ENCODE peak calls at places on chromosomes 12 and 14, in six cellular contexts. D is NCI-H524, Z is cardiac septum, G is T-helper 9 cell, O is NCI-H2029, X is G401. S is an unnamed sample.
A peak's percentile ranks its signal among the peaks of the same experiment; 100 is the strongest.

GRCh38 chr14:67409461-67409860 is 2.5 kb downstream of the PLEK2 start:
- DNase-seq in D (no peak), Z (no peak), G (no peak), O (no peak), X (no peak), S (no peak)

GRCh38 chr12:49763006-49763591 is 21.7 kb downstream of the TMBIM6 start:
- DNase-seq in D (peak; percentile 20), Z (peak; percentile 89), G (peak; percentile 85), O (no peak), X (peak; percentile 59), S (peak; percentile 47)

GRCh38 chr14:102817942-102818940 is 41.0 kb downstream of the TRAF3 start:
- DNase-seq in D (no peak), Z (no peak), G (no peak), O (no peak), X (no peak), S (no peak)

GRCh38 chr14:103856105-103856504 is 8.7 kb upstream of the PPP1R13B start:
- DNase-seq in D (no peak), Z (no peak), G (no peak), O (no peak), X (no peak), S (no peak)

GRCh38 chr12:24109381-24110039 is 160.0 kb upstream of the SOX5 start:
- DNase-seq in D (no peak), Z (no peak), G (no peak), O (peak; percentile 10), X (no peak), S (no peak)

GRCh38 chr12:23721268-23721667 is 228.2 kb downstream of the SOX5 start:
- DNase-seq in D (no peak), Z (no peak), G (no peak), O (no peak), X (no peak), S (no peak)

GRCh38 chr12:30926243-30927209 is at the start of gene TSPAN11:
- DNase-seq in D (peak; percentile 82), Z (no peak), G (no peak), O (peak; percentile 42), X (peak; percentile 24), S (no peak)

GRCh38 chr12:122893208-122894151 is 2.4 kb downstream of the VPS37B start:
- DNase-seq in D (no peak), Z (no peak), G (no peak), O (peak; percentile 45), X (no peak), S (no peak)

GRCh38 chr14:74176404-74176788 is 62.9 kb upstream of the VSX2 start:
- DNase-seq in D (no peak), Z (no peak), G (no peak), O (no peak), X (no peak), S (no peak)

GRCh38 chr12:11651785-11652184 is 2.3 kb downstream of the ETV6 start:
- DNase-seq in D (no peak), Z (no peak), G (no peak), O (peak; percentile 14), X (no peak), S (no peak)

GRCh38 chr12:100720016-100720654 is 74.4 kb upstream of the ANO4 start:
- DNase-seq in D (no peak), Z (no peak), G (no peak), O (no peak), X (no peak), S (no peak)

GRCh38 chr12:116879509-116880212 is 1.6 kb downstream of the HRK start:
- DNase-seq in D (no peak), Z (no peak), G (no peak), O (no peak), X (no peak), S (no peak)

GRCh38 chr14:91173221-91173670 is 59.4 kb downstream of the DGLUCY start:
- DNase-seq in D (peak; percentile 61), Z (peak; percentile 91), G (peak; percentile 74), O (peak; percentile 5), X (peak; percentile 90), S (peak; percentile 62)

GRCh38 chr14:23660290-23661226 is 24.4 kb downstream of the DHRS2 start:
- DNase-seq in D (peak; percentile 94), Z (no peak), G (no peak), O (no peak), X (peak; percentile 3), S (no peak)

GRCh38 chr12:126617312-126617711 is 1552.1 kb downstream of the AACS start:
- DNase-seq in D (no peak), Z (no peak), G (no peak), O (no peak), X (no peak), S (no peak)

GRCh38 chr14:22185191-22185590 is 403.8 kb downstream of the DAD1 start:
- DNase-seq in D (no peak), Z (no peak), G (no peak), O (no peak), X (no peak), S (no peak)